ENCODE peak calls at places on chromosomes 6 and 20, in six cellular contexts. One of them, this sample, is unnamed.

GRCh38 chr20:40892642-40893041 is 136.0 kb upstream of the TOP1 start:
- DNase-seq in thyroid gland: no peak
- DNase-seq in body of pancreas: no peak
- DNase-seq in lower lobe of right lung: no peak
- DNase-seq in SJSA1: no peak
- DNase-seq in cardiac muscle cell: no peak
- DNase-seq in this sample: no peak

GRCh38 chr6:28725890-28726348 is 197.9 kb downstream of the TRIM27 start:
- DNase-seq in thyroid gland: no peak
- DNase-seq in body of pancreas: no peak
- DNase-seq in lower lobe of right lung: no peak
- DNase-seq in SJSA1: no peak
- DNase-seq in cardiac muscle cell: no peak
- DNase-seq in this sample: no peak

GRCh38 chr6:161186173-161186769 is 87.6 kb downstream of the AGPAT4 start:
- DNase-seq in thyroid gland: no peak
- DNase-seq in body of pancreas: no peak
- DNase-seq in lower lobe of right lung: peak
- DNase-seq in SJSA1: peak
- DNase-seq in cardiac muscle cell: no peak
- DNase-seq in this sample: no peak

GRCh38 chr6:158008894-158009891 is 27.5 kb downstream of the SYNJ2 start:
- DNase-seq in thyroid gland: peak
- DNase-seq in body of pancreas: peak
- DNase-seq in lower lobe of right lung: peak
- DNase-seq in SJSA1: peak
- DNase-seq in cardiac muscle cell: no peak
- DNase-seq in this sample: peak

GRCh38 chr6:67736816-67737215 is 898.3 kb upstream of the ADGRB3 start:
- DNase-seq in thyroid gland: no peak
- DNase-seq in body of pancreas: no peak
- DNase-seq in lower lobe of right lung: no peak
- DNase-seq in SJSA1: no peak
- DNase-seq in cardiac muscle cell: no peak
- DNase-seq in this sample: no peak

GRCh38 chr20:12159266-12159665 is 241.6 kb downstream of the BTBD3 start:
- DNase-seq in thyroid gland: no peak
- DNase-seq in body of pancreas: no peak
- DNase-seq in lower lobe of right lung: no peak
- DNase-seq in SJSA1: no peak
- DNase-seq in cardiac muscle cell: no peak
- DNase-seq in this sample: no peak

GRCh38 chr6:69408886-69409285 is 387.9 kb downstream of the LMBRD1 start:
- DNase-seq in thyroid gland: no peak
- DNase-seq in body of pancreas: no peak
- DNase-seq in lower lobe of right lung: no peak
- DNase-seq in SJSA1: no peak
- DNase-seq in cardiac muscle cell: no peak
- DNase-seq in this sample: no peak

GRCh38 chr6:36659271-36659670 is 19.2 kb upstream of the CDKN1A start:
- DNase-seq in thyroid gland: no peak
- DNase-seq in body of pancreas: no peak
- DNase-seq in lower lobe of right lung: no peak
- DNase-seq in SJSA1: peak
- DNase-seq in cardiac muscle cell: no peak
- DNase-seq in this sample: no peak

GRCh38 chr6:161212902-161213301 is 61.0 kb downstream of the AGPAT4 start:
- DNase-seq in thyroid gland: peak
- DNase-seq in body of pancreas: no peak
- DNase-seq in lower lobe of right lung: no peak
- DNase-seq in SJSA1: no peak
- DNase-seq in cardiac muscle cell: no peak
- DNase-seq in this sample: no peak

GRCh38 chr20:16283978-16284377 is 289.3 kb downstream of the KIF16B start:
- DNase-seq in thyroid gland: peak
- DNase-seq in body of pancreas: no peak
- DNase-seq in lower lobe of right lung: no peak
- DNase-seq in SJSA1: no peak
- DNase-seq in cardiac muscle cell: no peak
- DNase-seq in this sample: no peak

GRCh38 chr6:159169557-159170332 is 545 bp downstream of the FNDC1 start:
- DNase-seq in thyroid gland: peak
- DNase-seq in body of pancreas: no peak
- DNase-seq in lower lobe of right lung: peak
- DNase-seq in SJSA1: peak
- DNase-seq in cardiac muscle cell: peak
- DNase-seq in this sample: no peak

GRCh38 chr6:96899019-96899418 is 1.3 kb upstream of the NDUFAF4 start:
- DNase-seq in thyroid gland: peak
- DNase-seq in body of pancreas: no peak
- DNase-seq in lower lobe of right lung: no peak
- DNase-seq in SJSA1: no peak
- DNase-seq in cardiac muscle cell: peak
- DNase-seq in this sample: no peak

GRCh38 chr6:135498178-135498841 is 770 bp upstream of the AHI1 start:
- DNase-seq in thyroid gland: peak
- DNase-seq in body of pancreas: peak
- DNase-seq in lower lobe of right lung: peak
- DNase-seq in SJSA1: peak
- DNase-seq in cardiac muscle cell: peak
- DNase-seq in this sample: peak

DNA sequence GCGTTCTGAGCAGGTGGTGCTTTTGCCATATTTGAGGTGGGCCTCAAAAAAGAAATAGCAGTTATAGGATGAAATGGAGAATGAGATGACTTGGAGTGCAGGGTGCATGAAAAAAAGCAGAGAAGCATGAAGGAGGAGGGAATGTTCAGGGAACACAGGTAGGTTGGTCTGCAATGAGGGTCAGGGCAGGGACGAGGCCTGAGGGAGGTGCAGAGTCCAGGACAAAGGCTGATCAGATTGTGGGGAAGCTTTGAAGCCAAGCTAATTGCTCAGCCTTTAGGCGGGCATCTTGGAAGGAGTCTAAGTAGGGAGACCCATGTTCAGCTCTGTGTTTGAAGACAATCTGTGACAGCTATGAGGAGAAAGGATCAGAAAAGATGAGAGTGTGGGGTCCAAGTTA is 12.0 kb downstream of the TRAM2 start:
- DNase-seq in thyroid gland: no peak
- DNase-seq in body of pancreas: no peak
- DNase-seq in lower lobe of right lung: no peak
- DNase-seq in SJSA1: no peak
- DNase-seq in cardiac muscle cell: no peak
- DNase-seq in this sample: no peak
- H3K27ac ChIP-seq in thyroid gland: no peak
- H3K27ac ChIP-seq in body of pancreas: no peak
- H3K27ac ChIP-seq in lower lobe of right lung: no peak
- H3K27ac ChIP-seq in SJSA1: no peak
- H3K27ac ChIP-seq in cardiac muscle cell: no peak
- H3K27ac ChIP-seq in this sample: no peak

GRCh38 chr20:4187147-4187546 is 171.8 kb upstream of the RNF24 start:
- DNase-seq in thyroid gland: no peak
- DNase-seq in body of pancreas: no peak
- DNase-seq in lower lobe of right lung: peak
- DNase-seq in SJSA1: no peak
- DNase-seq in cardiac muscle cell: peak
- DNase-seq in this sample: no peak
- H3K27ac ChIP-seq in thyroid gland: no peak
- H3K27ac ChIP-seq in body of pancreas: no peak
- H3K27ac ChIP-seq in lower lobe of right lung: no peak
- H3K27ac ChIP-seq in SJSA1: no peak
- H3K27ac ChIP-seq in cardiac muscle cell: peak
- H3K27ac ChIP-seq in this sample: no peak

GRCh38 chr6:1188199-1188598 is 123.7 kb upstream of the FOXQ1 start:
- DNase-seq in thyroid gland: no peak
- DNase-seq in body of pancreas: no peak
- DNase-seq in lower lobe of right lung: no peak
- DNase-seq in SJSA1: no peak
- DNase-seq in cardiac muscle cell: no peak
- DNase-seq in this sample: no peak

GRCh38 chr6:1191141-1191630 is 120.7 kb upstream of the FOXQ1 start:
- DNase-seq in thyroid gland: peak
- DNase-seq in body of pancreas: no peak
- DNase-seq in lower lobe of right lung: no peak
- DNase-seq in SJSA1: no peak
- DNase-seq in cardiac muscle cell: no peak
- DNase-seq in this sample: no peak

GRCh38 chr6:1187293-1188131 is 124.4 kb upstream of the FOXQ1 start:
- DNase-seq in thyroid gland: no peak
- DNase-seq in body of pancreas: no peak
- DNase-seq in lower lobe of right lung: no peak
- DNase-seq in SJSA1: no peak
- DNase-seq in cardiac muscle cell: no peak
- DNase-seq in this sample: no peak

DNA sequence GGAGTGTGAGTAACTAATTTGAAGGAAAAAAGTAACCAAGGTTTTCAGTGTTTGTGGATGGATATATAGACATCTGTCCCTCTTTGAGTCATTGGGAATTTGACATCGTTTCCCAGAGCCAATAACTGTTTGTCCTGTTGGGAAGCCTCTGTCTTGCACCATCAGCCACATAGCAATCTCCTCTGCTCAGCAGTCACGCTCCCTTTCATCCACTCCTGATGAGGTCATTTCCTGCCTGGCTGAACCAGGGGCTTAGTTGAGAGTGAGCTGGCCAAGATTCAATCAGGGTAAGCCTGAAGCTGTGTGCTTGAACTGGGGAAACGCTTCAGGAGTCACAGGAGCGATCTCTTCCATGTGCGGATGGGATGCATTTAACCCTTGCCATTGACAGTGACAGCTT is 121.5 kb upstream of the FOXQ1 start:
- DNase-seq in thyroid gland: peak
- DNase-seq in body of pancreas: no peak
- DNase-seq in lower lobe of right lung: no peak
- DNase-seq in SJSA1: peak
- DNase-seq in cardiac muscle cell: no peak
- DNase-seq in this sample: no peak
- H3K27ac ChIP-seq in thyroid gland: peak
- H3K27ac ChIP-seq in body of pancreas: no peak
- H3K27ac ChIP-seq in lower lobe of right lung: no peak
- H3K27ac ChIP-seq in SJSA1: peak
- H3K27ac ChIP-seq in cardiac muscle cell: no peak
- H3K27ac ChIP-seq in this sample: no peak

GRCh38 chr6:163320804-163321203 is 93.7 kb upstream of the QKI start:
- DNase-seq in thyroid gland: no peak
- DNase-seq in body of pancreas: no peak
- DNase-seq in lower lobe of right lung: no peak
- DNase-seq in SJSA1: no peak
- DNase-seq in cardiac muscle cell: no peak
- DNase-seq in this sample: no peak
- H3K27ac ChIP-seq in thyroid gland: no peak
- H3K27ac ChIP-seq in body of pancreas: no peak
- H3K27ac ChIP-seq in lower lobe of right lung: no peak
- H3K27ac ChIP-seq in SJSA1: no peak
- H3K27ac ChIP-seq in cardiac muscle cell: no peak
- H3K27ac ChIP-seq in this sample: peak

This sample was measured in substantia nigra.